ENCODE peak calls at places on chromosomes 5 and 9, in four cellular contexts. V is GM12891, D is GM12878, W is K562. K is an unnamed sample.

GRCh38 chr9:90900130-90900529 is 98.5 kb downstream of the SYK start:
- DNase-seq in V (no peak), D (no peak), W (no peak), K (no peak)

GRCh38 chr5:33075731-33076130 is 364.6 kb downstream of the NPR3 start:
- DNase-seq in V (no peak), D (no peak), W (no peak), K (no peak)

GRCh38 chr5:152686931-152687330 is 281.9 kb upstream of the NMUR2 start:
- DNase-seq in V (no peak), D (no peak), W (no peak), K (no peak)

GRCh38 chr9:96420468-96421219 is 2.5 kb upstream of the ZNF367 start:
- DNase-seq in V (no peak), D (peak; percentile 61), W (peak; percentile 73), K (peak; percentile 61)

GRCh38 chr9:37692622-37693221 is 42.0 kb downstream of the FRMPD1 start:
- DNase-seq in V (no peak), D (no peak), W (no peak), K (no peak)

GRCh38 chr5:180609817-180610550 is 18.7 kb upstream of the SCGB3A1 start:
- DNase-seq in V (no peak), D (no peak), W (no peak), K (no peak)

GRCh38 chr5:6264394-6264793 is 114.0 kb downstream of the MED10 start:
- DNase-seq in V (no peak), D (no peak), W (no peak), K (no peak)

GRCh38 chr9:88313364-88314220 is 74.7 kb upstream of the SPIN1 start:
- DNase-seq in V (no peak), D (no peak), W (no peak), K (no peak)

GRCh38 chr5:175382171-175382570 is 61.8 kb downstream of the DRD1 start:
- DNase-seq in V (no peak), D (no peak), W (no peak), K (no peak)

GRCh38 chr9:129270903-129271431 is 92.9 kb upstream of the IER5L start:
- DNase-seq in V (no peak), D (peak; percentile 76), W (no peak), K (no peak)

GRCh38 chr9:88425538-88425950 is 37.3 kb downstream of the SPIN1 start:
- DNase-seq in V (no peak), D (no peak), W (no peak), K (peak; percentile 4)

GRCh38 chr5:108379722-108380530 is 2.0 kb downstream of the FBXL17 start:
- DNase-seq in V (no peak), D (no peak), W (peak; percentile 33), K (no peak)

GRCh38 chr5:150487199-150488061 is 20.5 kb upstream of the NDST1 start:
- DNase-seq in V (no peak), D (no peak), W (peak; percentile 52), K (peak; percentile 83)

GRCh38 chr5:146962801-146963355 is 84.3 kb upstream of the PPP2R2B start:
- DNase-seq in V (no peak), D (no peak), W (peak; percentile 4), K (peak; percentile 5)
- TF ChIP-seq SPI1 in V (no peak), D (no peak), W (no peak), K (no peak)

DNA sequence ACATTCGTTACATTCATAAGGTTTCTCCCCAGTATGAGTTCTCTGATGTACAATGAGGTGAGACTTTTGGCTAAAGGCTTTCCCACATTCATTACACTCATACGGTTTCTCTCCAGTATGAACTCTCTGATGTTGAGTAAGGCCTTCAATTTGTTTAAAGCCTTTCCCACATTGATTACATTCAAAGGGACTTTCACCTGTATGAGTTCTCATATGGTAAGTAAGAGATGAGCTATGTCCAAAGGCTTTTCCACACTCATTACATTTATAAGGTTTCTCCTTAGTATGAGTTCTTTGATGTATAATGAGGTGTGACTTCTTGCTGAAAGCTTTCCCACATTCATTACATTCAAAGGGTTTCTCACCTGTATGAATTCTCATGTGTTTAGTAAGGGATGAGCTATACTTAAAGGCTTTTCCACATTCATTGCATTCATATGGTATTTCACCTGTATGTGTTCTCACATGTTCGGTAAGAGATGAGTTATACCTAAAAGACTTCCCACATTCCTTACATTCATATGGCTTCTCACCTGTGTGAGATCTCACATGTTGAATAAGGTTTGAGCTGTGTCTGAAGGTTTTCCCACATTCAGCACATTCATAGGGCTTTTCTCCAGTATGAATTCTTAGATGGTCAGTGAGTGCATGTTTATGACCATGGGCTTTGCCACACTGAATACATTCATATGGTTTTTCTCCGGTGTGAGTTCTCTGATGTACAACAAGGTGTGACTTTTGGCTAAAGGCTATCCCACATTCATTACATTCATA is 13.5 kb downstream of the ZFP37 start:
- DNase-seq in V (no peak), D (no peak), W (no peak), K (no peak)
- TF ChIP-seq SPI1 in V (no peak), D (no peak), W (no peak), K (no peak)

DNA sequence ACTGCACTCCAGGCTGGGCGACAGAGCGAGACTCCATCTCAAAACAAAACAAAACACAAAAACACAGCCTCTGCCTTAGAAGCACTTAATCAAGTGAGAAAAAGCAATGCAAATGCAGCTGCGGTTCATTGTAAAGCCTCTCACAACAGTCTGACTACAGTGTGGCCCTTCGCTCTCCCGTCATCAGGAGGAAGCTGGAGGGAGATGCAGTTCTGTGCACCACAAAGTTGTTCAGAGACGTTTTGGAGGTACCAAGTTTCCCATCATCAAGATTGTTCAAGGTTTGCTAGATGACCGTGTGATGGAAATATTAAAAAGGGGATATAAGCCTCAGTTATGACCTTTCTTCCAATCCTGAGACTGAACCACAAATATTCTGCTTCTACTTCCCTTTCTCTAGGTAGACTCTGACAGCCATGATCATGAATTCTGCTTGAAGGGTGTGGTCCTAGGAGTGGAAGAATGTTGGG is 40.9 kb downstream of the SEC61B start:
- DNase-seq in V (no peak), D (peak; percentile 60), W (no peak), K (no peak)
- TF ChIP-seq SPI1 in V (no peak), D (no peak), W (no peak), K (no peak)

GRCh38 chr9:19757745-19758144 is 31.1 kb downstream of the SLC24A2 start:
- DNase-seq in V (no peak), D (no peak), W (no peak), K (no peak)

GRCh38 chr9:19759066-19759465 is 29.8 kb downstream of the SLC24A2 start:
- DNase-seq in V (no peak), D (no peak), W (no peak), K (no peak)

DNA sequence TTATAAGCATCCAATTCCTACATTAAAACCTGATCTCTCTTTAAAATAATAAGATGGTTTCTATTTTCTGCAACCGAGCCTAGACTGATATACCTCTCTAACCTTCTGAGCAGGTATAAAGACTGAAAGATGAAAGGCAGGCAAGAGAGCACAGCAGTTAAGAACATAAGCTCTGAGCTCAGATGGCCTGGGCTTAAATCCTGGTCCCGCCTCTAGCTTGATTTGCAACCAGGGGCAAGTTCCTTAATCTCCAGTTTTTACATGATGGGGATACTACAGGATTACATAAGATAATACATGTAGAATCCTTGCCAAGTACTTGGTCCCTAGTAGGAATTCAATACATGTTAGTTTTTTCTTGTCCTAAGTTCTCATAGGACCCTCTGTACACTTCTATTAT is 33.9 kb downstream of the SLC24A2 start:
- DNase-seq in V (no peak), D (no peak), W (no peak), K (no peak)
- TF ChIP-seq SPI1 in V (no peak), D (no peak), W (no peak), K (no peak)

GRCh38 chr5:168881427-168882149 is 302.4 kb upstream of the PANK3 start:
- DNase-seq in V (peak; percentile 27), D (no peak), W (peak; percentile 18), K (no peak)

GRCh38 chr5:168884040-168884439 is 304.9 kb upstream of the PANK3 start:
- DNase-seq in V (no peak), D (no peak), W (no peak), K (no peak)

GRCh38 chr5:168882283-168882682 is 303.1 kb upstream of the PANK3 start:
- DNase-seq in V (no peak), D (no peak), W (no peak), K (no peak)

GRCh38 chr5:168885324-168886120 is 306.4 kb upstream of the PANK3 start:
- DNase-seq in V (no peak), D (no peak), W (no peak), K (no peak)

GRCh38 chr5:168883253-168883880 is 304.2 kb upstream of the PANK3 start:
- DNase-seq in V (no peak), D (no peak), W (no peak), K (no peak)
- TF ChIP-seq SPI1 in V (no peak), D (no peak), W (no peak), K (no peak)

GRCh38 chr5:179307006-179307800 is 38.1 kb downstream of the ADAMTS2 start:
- DNase-seq in V (no peak), D (no peak), W (no peak), K (no peak)
- TF ChIP-seq SPI1 in V (no peak), D (no peak), W (no peak), K (no peak)